ENCODE peak calls at places on chromosomes 16 and 17, in nine cellular contexts. One of them, this sample, is unnamed.

GRCh38 chr17:79630120-79630519 is 19.3 kb upstream of the RBFOX3 start:
- DNase-seq in activated CD8-positive, alpha-beta T cell treated with anti-CD3 and anti-CD28 coated beads for 36 hours: no peak
- DNase-seq in HTR-8/SVneo: no peak
- DNase-seq in substantia nigra: no peak
- DNase-seq in ascending aorta: peak; percentile 5
- DNase-seq in stimulated activated naive B cell treated with anti-CD40 and anti-IgM and Interleukin-4, amounts not matched to agents 10 μg/mL and 1 μg/mL and 100 μg/mL, for 72 hours: no peak
- DNase-seq in stimulated activated CD4-positive, alpha-beta T cell treated with anti-CD3 and anti-CD28 coated beads, Interleukin-1b, Interleukin-23, amount 100 ng/mL, for 48 hours: no peak
- DNase-seq in ACHN: no peak
- DNase-seq in AML-193: no peak
- DNase-seq in this sample: peak; percentile 5

GRCh38 chr17:6639014-6639650 is 1.4 kb downstream of the KIAA0753 start:
- DNase-seq in stimulated activated naive B cell treated with anti-CD40 and anti-IgM and Interleukin-4, amounts not matched to agents 10 μg/mL and 1 μg/mL and 100 μg/mL, for 72 hours: no peak
- DNase-seq in AML-193: no peak
- DNase-seq in ascending aorta: no peak
- DNase-seq in substantia nigra: no peak
- DNase-seq in activated CD8-positive, alpha-beta T cell treated with anti-CD3 and anti-CD28 coated beads for 36 hours: peak; percentile 28
- DNase-seq in HTR-8/SVneo: no peak
- DNase-seq in stimulated activated CD4-positive, alpha-beta T cell treated with anti-CD3 and anti-CD28 coated beads, Interleukin-1b, Interleukin-23, amount 100 ng/mL, for 48 hours: no peak
- DNase-seq in ACHN: no peak
- DNase-seq in this sample: peak; percentile 11

GRCh38 chr17:43737722-43738121 is 20.9 kb downstream of the SOST start:
- DNase-seq in ascending aorta: no peak
- DNase-seq in activated CD8-positive, alpha-beta T cell treated with anti-CD3 and anti-CD28 coated beads for 36 hours: no peak
- DNase-seq in substantia nigra: no peak
- DNase-seq in stimulated activated naive B cell treated with anti-CD40 and anti-IgM and Interleukin-4, amounts not matched to agents 10 μg/mL and 1 μg/mL and 100 μg/mL, for 72 hours: no peak
- DNase-seq in AML-193: no peak
- DNase-seq in stimulated activated CD4-positive, alpha-beta T cell treated with anti-CD3 and anti-CD28 coated beads, Interleukin-1b, Interleukin-23, amount 100 ng/mL, for 48 hours: no peak
- DNase-seq in ACHN: no peak
- DNase-seq in HTR-8/SVneo: no peak
- DNase-seq in this sample: no peak

GRCh38 chr17:78362671-78363070 is 2.8 kb upstream of the SOCS3 start:
- DNase-seq in stimulated activated naive B cell treated with anti-CD40 and anti-IgM and Interleukin-4, amounts not matched to agents 10 μg/mL and 1 μg/mL and 100 μg/mL, for 72 hours: no peak
- DNase-seq in ascending aorta: no peak
- DNase-seq in activated CD8-positive, alpha-beta T cell treated with anti-CD3 and anti-CD28 coated beads for 36 hours: no peak
- DNase-seq in AML-193: no peak
- DNase-seq in stimulated activated CD4-positive, alpha-beta T cell treated with anti-CD3 and anti-CD28 coated beads, Interleukin-1b, Interleukin-23, amount 100 ng/mL, for 48 hours: no peak
- DNase-seq in HTR-8/SVneo: no peak
- DNase-seq in substantia nigra: no peak
- DNase-seq in ACHN: peak; percentile 47
- DNase-seq in this sample: peak; percentile 54

GRCh38 chr16:57577691-57578224 is 35.3 kb downstream of the ADGRG5 start:
- DNase-seq in ACHN: no peak
- DNase-seq in stimulated activated naive B cell treated with anti-CD40 and anti-IgM and Interleukin-4, amounts not matched to agents 10 μg/mL and 1 μg/mL and 100 μg/mL, for 72 hours: no peak
- DNase-seq in substantia nigra: no peak
- DNase-seq in activated CD8-positive, alpha-beta T cell treated with anti-CD3 and anti-CD28 coated beads for 36 hours: peak; percentile 78
- DNase-seq in HTR-8/SVneo: no peak
- DNase-seq in AML-193: no peak
- DNase-seq in ascending aorta: no peak
- DNase-seq in stimulated activated CD4-positive, alpha-beta T cell treated with anti-CD3 and anti-CD28 coated beads, Interleukin-1b, Interleukin-23, amount 100 ng/mL, for 48 hours: no peak
- DNase-seq in this sample: peak; percentile 32

GRCh38 chr17:82134101-82134500 is 36.1 kb upstream of the FASN start:
- DNase-seq in HTR-8/SVneo: no peak
- DNase-seq in AML-193: no peak
- DNase-seq in activated CD8-positive, alpha-beta T cell treated with anti-CD3 and anti-CD28 coated beads for 36 hours: no peak
- DNase-seq in ACHN: no peak
- DNase-seq in stimulated activated naive B cell treated with anti-CD40 and anti-IgM and Interleukin-4, amounts not matched to agents 10 μg/mL and 1 μg/mL and 100 μg/mL, for 72 hours: no peak
- DNase-seq in ascending aorta: no peak
- DNase-seq in stimulated activated CD4-positive, alpha-beta T cell treated with anti-CD3 and anti-CD28 coated beads, Interleukin-1b, Interleukin-23, amount 100 ng/mL, for 48 hours: no peak
- DNase-seq in substantia nigra: no peak
- DNase-seq in this sample: no peak

GRCh38 chr16:57754354-57755060 is 18.9 kb downstream of the KATNB1 start:
- DNase-seq in substantia nigra: no peak
- DNase-seq in ACHN: no peak
- DNase-seq in activated CD8-positive, alpha-beta T cell treated with anti-CD3 and anti-CD28 coated beads for 36 hours: no peak
- DNase-seq in stimulated activated CD4-positive, alpha-beta T cell treated with anti-CD3 and anti-CD28 coated beads, Interleukin-1b, Interleukin-23, amount 100 ng/mL, for 48 hours: no peak
- DNase-seq in stimulated activated naive B cell treated with anti-CD40 and anti-IgM and Interleukin-4, amounts not matched to agents 10 μg/mL and 1 μg/mL and 100 μg/mL, for 72 hours: no peak
- DNase-seq in HTR-8/SVneo: no peak
- DNase-seq in ascending aorta: no peak
- DNase-seq in AML-193: no peak
- DNase-seq in this sample: peak; percentile 44

GRCh38 chr17:55577011-55577586 is 65.8 kb upstream of the SMIM36 start:
- DNase-seq in AML-193: no peak
- DNase-seq in stimulated activated naive B cell treated with anti-CD40 and anti-IgM and Interleukin-4, amounts not matched to agents 10 μg/mL and 1 μg/mL and 100 μg/mL, for 72 hours: peak; percentile 74
- DNase-seq in HTR-8/SVneo: no peak
- DNase-seq in ascending aorta: peak; percentile 67
- DNase-seq in stimulated activated CD4-positive, alpha-beta T cell treated with anti-CD3 and anti-CD28 coated beads, Interleukin-1b, Interleukin-23, amount 100 ng/mL, for 48 hours: peak; percentile 72
- DNase-seq in activated CD8-positive, alpha-beta T cell treated with anti-CD3 and anti-CD28 coated beads for 36 hours: peak; percentile 65
- DNase-seq in ACHN: no peak
- DNase-seq in substantia nigra: no peak
- DNase-seq in this sample: no peak

GRCh38 chr17:39800540-39800939 is 62.8 kb downstream of the GRB7 start:
- DNase-seq in ACHN: no peak
- DNase-seq in substantia nigra: no peak
- DNase-seq in AML-193: no peak
- DNase-seq in activated CD8-positive, alpha-beta T cell treated with anti-CD3 and anti-CD28 coated beads for 36 hours: peak; percentile 72
- DNase-seq in stimulated activated naive B cell treated with anti-CD40 and anti-IgM and Interleukin-4, amounts not matched to agents 10 μg/mL and 1 μg/mL and 100 μg/mL, for 72 hours: no peak
- DNase-seq in ascending aorta: no peak
- DNase-seq in stimulated activated CD4-positive, alpha-beta T cell treated with anti-CD3 and anti-CD28 coated beads, Interleukin-1b, Interleukin-23, amount 100 ng/mL, for 48 hours: peak; percentile 65
- DNase-seq in HTR-8/SVneo: no peak
- DNase-seq in this sample: no peak

GRCh38 chr17:82507631-82508175 is 11.8 kb upstream of the FOXK2 start:
- DNase-seq in ACHN: no peak
- DNase-seq in stimulated activated naive B cell treated with anti-CD40 and anti-IgM and Interleukin-4, amounts not matched to agents 10 μg/mL and 1 μg/mL and 100 μg/mL, for 72 hours: no peak
- DNase-seq in ascending aorta: no peak
- DNase-seq in AML-193: no peak
- DNase-seq in stimulated activated CD4-positive, alpha-beta T cell treated with anti-CD3 and anti-CD28 coated beads, Interleukin-1b, Interleukin-23, amount 100 ng/mL, for 48 hours: no peak
- DNase-seq in substantia nigra: no peak
- DNase-seq in HTR-8/SVneo: no peak
- DNase-seq in activated CD8-positive, alpha-beta T cell treated with anti-CD3 and anti-CD28 coated beads for 36 hours: no peak
- DNase-seq in this sample: no peak

GRCh38 chr17:43479948-43480347 is 3.8 kb upstream of the DHX8 start:
- DNase-seq in HTR-8/SVneo: no peak
- DNase-seq in activated CD8-positive, alpha-beta T cell treated with anti-CD3 and anti-CD28 coated beads for 36 hours: no peak
- DNase-seq in ACHN: no peak
- DNase-seq in ascending aorta: no peak
- DNase-seq in substantia nigra: no peak
- DNase-seq in AML-193: no peak
- DNase-seq in stimulated activated CD4-positive, alpha-beta T cell treated with anti-CD3 and anti-CD28 coated beads, Interleukin-1b, Interleukin-23, amount 100 ng/mL, for 48 hours: no peak
- DNase-seq in stimulated activated naive B cell treated with anti-CD40 and anti-IgM and Interleukin-4, amounts not matched to agents 10 μg/mL and 1 μg/mL and 100 μg/mL, for 72 hours: no peak
- DNase-seq in this sample: peak; percentile 58

GRCh38 chr17:4023220-4023619 is 59.0 kb upstream of the ATP2A3 start:
- DNase-seq in HTR-8/SVneo: no peak
- DNase-seq in ACHN: no peak
- DNase-seq in AML-193: no peak
- DNase-seq in stimulated activated naive B cell treated with anti-CD40 and anti-IgM and Interleukin-4, amounts not matched to agents 10 μg/mL and 1 μg/mL and 100 μg/mL, for 72 hours: no peak
- DNase-seq in ascending aorta: no peak
- DNase-seq in activated CD8-positive, alpha-beta T cell treated with anti-CD3 and anti-CD28 coated beads for 36 hours: no peak
- DNase-seq in stimulated activated CD4-positive, alpha-beta T cell treated with anti-CD3 and anti-CD28 coated beads, Interleukin-1b, Interleukin-23, amount 100 ng/mL, for 48 hours: no peak
- DNase-seq in substantia nigra: no peak
- DNase-seq in this sample: no peak

GRCh38 chr16:81315271-81316175 is 761 bp downstream of the GAN start:
- DNase-seq in ACHN: peak; percentile 68
- DNase-seq in ascending aorta: peak; percentile 68
- DNase-seq in activated CD8-positive, alpha-beta T cell treated with anti-CD3 and anti-CD28 coated beads for 36 hours: peak; percentile 51
- DNase-seq in stimulated activated naive B cell treated with anti-CD40 and anti-IgM and Interleukin-4, amounts not matched to agents 10 μg/mL and 1 μg/mL and 100 μg/mL, for 72 hours: peak; percentile 30
- DNase-seq in HTR-8/SVneo: no peak
- DNase-seq in AML-193: peak; percentile 19
- DNase-seq in stimulated activated CD4-positive, alpha-beta T cell treated with anti-CD3 and anti-CD28 coated beads, Interleukin-1b, Interleukin-23, amount 100 ng/mL, for 48 hours: peak; percentile 25
- DNase-seq in substantia nigra: peak; percentile 27
- DNase-seq in this sample: peak; percentile 15

GRCh38 chr17:42779942-42780815 is at the start of gene WNK4:
- DNase-seq in stimulated activated naive B cell treated with anti-CD40 and anti-IgM and Interleukin-4, amounts not matched to agents 10 μg/mL and 1 μg/mL and 100 μg/mL, for 72 hours: no peak
- DNase-seq in stimulated activated CD4-positive, alpha-beta T cell treated with anti-CD3 and anti-CD28 coated beads, Interleukin-1b, Interleukin-23, amount 100 ng/mL, for 48 hours: no peak
- DNase-seq in AML-193: no peak
- DNase-seq in substantia nigra: no peak
- DNase-seq in ascending aorta: no peak
- DNase-seq in HTR-8/SVneo: peak; percentile 83
- DNase-seq in ACHN: peak; percentile 77
- DNase-seq in activated CD8-positive, alpha-beta T cell treated with anti-CD3 and anti-CD28 coated beads for 36 hours: no peak
- DNase-seq in this sample: peak; percentile 64

GRCh38 chr17:58918072-58918471 is 162.4 kb downstream of the PPM1E start:
- DNase-seq in substantia nigra: no peak
- DNase-seq in ACHN: no peak
- DNase-seq in AML-193: no peak
- DNase-seq in stimulated activated CD4-positive, alpha-beta T cell treated with anti-CD3 and anti-CD28 coated beads, Interleukin-1b, Interleukin-23, amount 100 ng/mL, for 48 hours: no peak
- DNase-seq in stimulated activated naive B cell treated with anti-CD40 and anti-IgM and Interleukin-4, amounts not matched to agents 10 μg/mL and 1 μg/mL and 100 μg/mL, for 72 hours: no peak
- DNase-seq in activated CD8-positive, alpha-beta T cell treated with anti-CD3 and anti-CD28 coated beads for 36 hours: no peak
- DNase-seq in ascending aorta: no peak
- DNase-seq in HTR-8/SVneo: no peak
- DNase-seq in this sample: no peak

GRCh38 chr17:50558091-50558490 is 2.4 kb upstream of the CACNA1G start:
- DNase-seq in ACHN: no peak
- DNase-seq in activated CD8-positive, alpha-beta T cell treated with anti-CD3 and anti-CD28 coated beads for 36 hours: no peak
- DNase-seq in HTR-8/SVneo: no peak
- DNase-seq in stimulated activated CD4-positive, alpha-beta T cell treated with anti-CD3 and anti-CD28 coated beads, Interleukin-1b, Interleukin-23, amount 100 ng/mL, for 48 hours: no peak
- DNase-seq in substantia nigra: no peak
- DNase-seq in stimulated activated naive B cell treated with anti-CD40 and anti-IgM and Interleukin-4, amounts not matched to agents 10 μg/mL and 1 μg/mL and 100 μg/mL, for 72 hours: no peak
- DNase-seq in ascending aorta: no peak
- DNase-seq in AML-193: no peak
- DNase-seq in this sample: no peak

GRCh38 chr16:15983898-15984297 is 34.5 kb downstream of the ABCC1 start:
- DNase-seq in ACHN: no peak
- DNase-seq in stimulated activated naive B cell treated with anti-CD40 and anti-IgM and Interleukin-4, amounts not matched to agents 10 μg/mL and 1 μg/mL and 100 μg/mL, for 72 hours: no peak
- DNase-seq in stimulated activated CD4-positive, alpha-beta T cell treated with anti-CD3 and anti-CD28 coated beads, Interleukin-1b, Interleukin-23, amount 100 ng/mL, for 48 hours: no peak
- DNase-seq in AML-193: no peak
- DNase-seq in activated CD8-positive, alpha-beta T cell treated with anti-CD3 and anti-CD28 coated beads for 36 hours: no peak
- DNase-seq in ascending aorta: peak; percentile 73
- DNase-seq in substantia nigra: no peak
- DNase-seq in HTR-8/SVneo: no peak
- DNase-seq in this sample: no peak

GRCh38 chr17:13114601-13115024 is 96.8 kb upstream of the ELAC2 start:
- DNase-seq in ACHN: peak; percentile 58
- DNase-seq in HTR-8/SVneo: peak; percentile 66
- DNase-seq in ascending aorta: no peak
- DNase-seq in AML-193: no peak
- DNase-seq in stimulated activated naive B cell treated with anti-CD40 and anti-IgM and Interleukin-4, amounts not matched to agents 10 μg/mL and 1 μg/mL and 100 μg/mL, for 72 hours: no peak
- DNase-seq in substantia nigra: no peak
- DNase-seq in activated CD8-positive, alpha-beta T cell treated with anti-CD3 and anti-CD28 coated beads for 36 hours: peak; percentile 13
- DNase-seq in stimulated activated CD4-positive, alpha-beta T cell treated with anti-CD3 and anti-CD28 coated beads, Interleukin-1b, Interleukin-23, amount 100 ng/mL, for 48 hours: no peak
- DNase-seq in this sample: peak; percentile 53

GRCh38 chr16:28068976-28069375 is 5.5 kb upstream of the GSG1L start:
- DNase-seq in substantia nigra: no peak
- DNase-seq in activated CD8-positive, alpha-beta T cell treated with anti-CD3 and anti-CD28 coated beads for 36 hours: no peak
- DNase-seq in ascending aorta: no peak
- DNase-seq in stimulated activated CD4-positive, alpha-beta T cell treated with anti-CD3 and anti-CD28 coated beads, Interleukin-1b, Interleukin-23, amount 100 ng/mL, for 48 hours: no peak
- DNase-seq in ACHN: no peak
- DNase-seq in stimulated activated naive B cell treated with anti-CD40 and anti-IgM and Interleukin-4, amounts not matched to agents 10 μg/mL and 1 μg/mL and 100 μg/mL, for 72 hours: no peak
- DNase-seq in AML-193: no peak
- DNase-seq in HTR-8/SVneo: no peak
- DNase-seq in this sample: no peak

GRCh38 chr16:49127103-49127502 is 154.5 kb downstream of the CBLN1 start:
- DNase-seq in substantia nigra: no peak
- DNase-seq in HTR-8/SVneo: no peak
- DNase-seq in AML-193: no peak
- DNase-seq in ascending aorta: no peak
- DNase-seq in activated CD8-positive, alpha-beta T cell treated with anti-CD3 and anti-CD28 coated beads for 36 hours: peak; percentile 2
- DNase-seq in stimulated activated naive B cell treated with anti-CD40 and anti-IgM and Interleukin-4, amounts not matched to agents 10 μg/mL and 1 μg/mL and 100 μg/mL, for 72 hours: no peak
- DNase-seq in stimulated activated CD4-positive, alpha-beta T cell treated with anti-CD3 and anti-CD28 coated beads, Interleukin-1b, Interleukin-23, amount 100 ng/mL, for 48 hours: no peak
- DNase-seq in ACHN: peak; percentile 37
- DNase-seq in this sample: no peak

GRCh38 chr17:3032258-3033247 is 30.9 kb downstream of the OR1D5 start:
- DNase-seq in ascending aorta: peak; percentile 45
- DNase-seq in HTR-8/SVneo: no peak
- DNase-seq in stimulated activated naive B cell treated with anti-CD40 and anti-IgM and Interleukin-4, amounts not matched to agents 10 μg/mL and 1 μg/mL and 100 μg/mL, for 72 hours: no peak
- DNase-seq in activated CD8-positive, alpha-beta T cell treated with anti-CD3 and anti-CD28 coated beads for 36 hours: no peak
- DNase-seq in ACHN: no peak
- DNase-seq in stimulated activated CD4-positive, alpha-beta T cell treated with anti-CD3 and anti-CD28 coated beads, Interleukin-1b, Interleukin-23, amount 100 ng/mL, for 48 hours: no peak
- DNase-seq in substantia nigra: no peak
- DNase-seq in AML-193: no peak
- DNase-seq in this sample: no peak

GRCh38 chr17:39929657-39930407 is 2.3 kb downstream of the LRRC3C start:
- DNase-seq in ACHN: peak; percentile 40
- DNase-seq in stimulated activated naive B cell treated with anti-CD40 and anti-IgM and Interleukin-4, amounts not matched to agents 10 μg/mL and 1 μg/mL and 100 μg/mL, for 72 hours: no peak
- DNase-seq in ascending aorta: no peak
- DNase-seq in AML-193: no peak
- DNase-seq in substantia nigra: no peak
- DNase-seq in HTR-8/SVneo: peak; percentile 54
- DNase-seq in activated CD8-positive, alpha-beta T cell treated with anti-CD3 and anti-CD28 coated beads for 36 hours: no peak
- DNase-seq in stimulated activated CD4-positive, alpha-beta T cell treated with anti-CD3 and anti-CD28 coated beads, Interleukin-1b, Interleukin-23, amount 100 ng/mL, for 48 hours: no peak
- DNase-seq in this sample: no peak

GRCh38 chr17:35432176-35433074 is at the start of gene SLFN12:
- DNase-seq in ACHN: peak; percentile 96
- DNase-seq in stimulated activated naive B cell treated with anti-CD40 and anti-IgM and Interleukin-4, amounts not matched to agents 10 μg/mL and 1 μg/mL and 100 μg/mL, for 72 hours: peak; percentile 38
- DNase-seq in substantia nigra: no peak
- DNase-seq in ascending aorta: peak; percentile 85
- DNase-seq in HTR-8/SVneo: peak; percentile 76
- DNase-seq in stimulated activated CD4-positive, alpha-beta T cell treated with anti-CD3 and anti-CD28 coated beads, Interleukin-1b, Interleukin-23, amount 100 ng/mL, for 48 hours: peak; percentile 34
- DNase-seq in AML-193: peak; percentile 80
- DNase-seq in activated CD8-positive, alpha-beta T cell treated with anti-CD3 and anti-CD28 coated beads for 36 hours: peak; percentile 61
- DNase-seq in this sample: no peak

GRCh38 chr17:5378566-5379207 is 40.8 kb downstream of the NUP88 start:
- DNase-seq in ascending aorta: no peak
- DNase-seq in HTR-8/SVneo: no peak
- DNase-seq in AML-193: no peak
- DNase-seq in stimulated activated naive B cell treated with anti-CD40 and anti-IgM and Interleukin-4, amounts not matched to agents 10 μg/mL and 1 μg/mL and 100 μg/mL, for 72 hours: no peak
- DNase-seq in ACHN: no peak
- DNase-seq in stimulated activated CD4-positive, alpha-beta T cell treated with anti-CD3 and anti-CD28 coated beads, Interleukin-1b, Interleukin-23, amount 100 ng/mL, for 48 hours: no peak
- DNase-seq in activated CD8-positive, alpha-beta T cell treated with anti-CD3 and anti-CD28 coated beads for 36 hours: no peak
- DNase-seq in substantia nigra: no peak
- DNase-seq in this sample: no peak

GRCh38 chr16:75420987-75421819 is 12.1 kb downstream of the CFDP1 start:
- DNase-seq in stimulated activated naive B cell treated with anti-CD40 and anti-IgM and Interleukin-4, amounts not matched to agents 10 μg/mL and 1 μg/mL and 100 μg/mL, for 72 hours: peak; percentile 27
- DNase-seq in substantia nigra: no peak
- DNase-seq in activated CD8-positive, alpha-beta T cell treated with anti-CD3 and anti-CD28 coated beads for 36 hours: peak; percentile 46
- DNase-seq in ACHN: peak; percentile 65
- DNase-seq in ascending aorta: no peak
- DNase-seq in HTR-8/SVneo: peak; percentile 35
- DNase-seq in AML-193: no peak
- DNase-seq in stimulated activated CD4-positive, alpha-beta T cell treated with anti-CD3 and anti-CD28 coated beads, Interleukin-1b, Interleukin-23, amount 100 ng/mL, for 48 hours: peak; percentile 10
- DNase-seq in this sample: peak; percentile 79